ENCODE peak calls at places on chromosome 13, in six cellular contexts. A, B, E, O, M and J are unnamed samples.

GRCh38 chr13:102854675-102855074 is 8.8 kb downstream of the ERCC5 start:
- DNase-seq in M (no peak), E (no peak), B (no peak), A (no peak), O (no peak), J (no peak)

GRCh38 chr13:21079761-21080730 is 18.7 kb upstream of the LATS2 start:
- DNase-seq in M (no peak), O (no peak), A (no peak), E (peak), B (peak), J (peak)

GRCh38 chr13:110937511-110938303 is 22.8 kb upstream of the ANKRD10 start:
- DNase-seq in E (no peak), O (no peak), M (no peak), B (no peak), A (no peak), J (no peak)

GRCh38 chr13:44103721-44104490 is 224.2 kb downstream of the LACC1 start:
- DNase-seq in A (no peak), B (no peak), O (no peak), E (no peak), M (no peak), J (no peak)

GRCh38 chr13:109402976-109403375 is 383.4 kb downstream of the IRS2 start:
- DNase-seq in M (no peak), B (no peak), O (no peak), E (no peak), A (no peak), J (no peak)

GRCh38 chr13:37869756-37870488 is at the start of gene TRPC4:
- DNase-seq in B (peak), E (peak), O (peak), A (no peak), M (peak), J (peak)

GRCh38 chr13:48653074-48654054 is at the start of gene CYSLTR2:
- DNase-seq in B (peak), E (peak), A (peak), M (no peak), O (no peak), J (peak)

GRCh38 chr13:35712907-35713685 is 236.6 kb upstream of the MAB21L1 start:
- DNase-seq in A (no peak), M (peak), E (no peak), B (peak), O (no peak), J (peak)

GRCh38 chr13:49307365-49307764 is 59.6 kb downstream of the CDADC1 start:
- DNase-seq in B (no peak), E (no peak), O (no peak), A (no peak), M (no peak), J (peak)

GRCh38 chr13:46516624-46517318 is 36.2 kb upstream of the LRCH1 start:
- DNase-seq in B (no peak), M (no peak), E (no peak), A (no peak), O (no peak), J (peak)

GRCh38 chr13:97004096-97004876 is 10.0 kb upstream of the OXGR1 start:
- DNase-seq in M (no peak), B (peak), O (no peak), A (no peak), E (no peak), J (peak)

GRCh38 chr13:51900471-51900870 is 38.7 kb downstream of the CCDC70 start:
- DNase-seq in A (no peak), E (no peak), M (no peak), B (no peak), O (no peak), J (no peak)

GRCh38 chr13:78102121-78102677 is 183.6 kb upstream of the EDNRB start:
- DNase-seq in A (no peak), E (peak), O (no peak), B (peak), M (no peak), J (peak)

GRCh38 chr13:31956944-31957644 is 74.5 kb upstream of the FRY start:
- DNase-seq in A (no peak), B (no peak), O (no peak), E (no peak), M (no peak), J (no peak)

DNA sequence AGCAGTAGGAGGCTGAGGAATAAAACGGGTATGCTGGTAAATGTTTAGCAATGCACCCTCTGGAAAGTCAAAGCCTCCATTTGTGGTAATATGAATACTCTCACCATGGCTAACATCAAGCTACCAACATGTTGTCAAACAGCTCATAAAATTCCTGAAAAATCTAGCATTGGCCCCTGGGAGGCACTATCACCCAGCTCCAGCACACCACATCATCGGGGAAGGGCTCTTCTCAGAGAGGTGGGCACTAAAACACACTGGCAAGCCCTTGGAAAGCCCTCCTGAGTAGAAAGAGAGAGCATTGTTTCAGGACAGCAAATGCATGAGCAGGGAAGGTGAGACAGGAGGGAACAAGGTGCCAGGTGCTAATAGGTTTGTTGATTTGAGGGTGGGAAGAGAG is 53.9 kb upstream of the FLT1 start:
- DNase-seq in E (no peak), B (no peak), O (no peak), M (peak), A (no peak), J (no peak)
- TF ChIP-seq CTCF in E (no peak), B (no peak), O (no peak), M (peak), A (no peak), J (peak)

DNA sequence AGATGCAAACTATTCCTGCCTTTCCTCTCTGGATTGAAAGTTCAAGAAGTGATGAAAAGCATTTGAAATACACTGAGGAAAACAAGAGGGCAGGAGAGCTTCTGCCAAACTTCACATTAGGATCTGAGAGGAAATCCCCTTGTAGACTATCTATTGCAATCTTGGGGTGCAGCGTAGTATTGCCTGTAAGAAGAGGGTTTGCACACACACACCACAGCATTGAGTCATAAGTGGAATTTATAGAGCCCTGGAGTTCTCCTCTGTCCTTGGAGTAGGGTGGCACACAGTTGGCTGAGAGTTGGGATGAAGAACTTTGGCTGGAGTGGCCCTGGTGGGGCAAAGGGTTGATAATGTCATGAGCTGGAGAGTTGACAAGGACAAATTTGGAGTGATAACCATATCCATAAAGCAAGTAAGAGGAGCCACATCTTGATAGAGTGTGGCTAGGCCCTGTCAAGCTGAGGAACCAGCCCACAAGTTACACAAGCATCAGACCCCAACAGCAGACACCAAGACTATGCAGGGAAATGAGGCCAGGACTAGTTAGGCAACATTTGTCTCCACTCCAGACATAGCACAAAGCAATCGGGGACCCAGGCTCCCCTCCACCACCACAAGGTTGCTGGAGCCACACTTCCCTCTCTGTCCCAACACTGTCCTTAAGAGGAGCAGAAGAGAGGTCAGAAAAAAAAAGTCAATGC is 520.9 kb downstream of the KLF5 start:
- DNase-seq in E (no peak), O (no peak), A (no peak), B (no peak), M (no peak), J (no peak)
- H3K4me3 ChIP-seq in E (no peak), O (no peak), A (no peak), B (no peak), M (no peak), J (no peak)

DNA sequence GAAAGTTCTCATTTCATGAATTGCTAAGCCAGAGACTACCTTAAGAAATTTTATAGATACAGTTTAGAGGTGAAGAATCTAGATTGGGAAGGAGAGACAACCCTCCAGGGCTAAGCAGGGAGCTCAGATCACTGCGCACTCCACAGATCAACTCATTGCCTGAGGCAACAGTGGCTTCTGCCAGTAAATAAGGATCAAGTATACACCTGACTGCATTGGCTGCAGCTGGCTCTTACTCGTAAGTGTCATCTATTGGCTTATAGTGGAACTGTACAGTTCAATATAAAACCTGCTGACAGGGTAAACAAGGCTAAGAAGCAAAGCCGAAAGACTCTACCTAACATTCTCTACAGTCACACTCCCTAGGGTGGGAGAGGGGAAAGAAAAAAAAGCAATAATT is 18.0 kb upstream of the C1QTNF9B start:
- DNase-seq in A (no peak), M (no peak), B (no peak), O (no peak), E (no peak), J (no peak)
- TF ChIP-seq CTCF in A (no peak), M (no peak), B (no peak), O (no peak), E (no peak), J (no peak)

DNA sequence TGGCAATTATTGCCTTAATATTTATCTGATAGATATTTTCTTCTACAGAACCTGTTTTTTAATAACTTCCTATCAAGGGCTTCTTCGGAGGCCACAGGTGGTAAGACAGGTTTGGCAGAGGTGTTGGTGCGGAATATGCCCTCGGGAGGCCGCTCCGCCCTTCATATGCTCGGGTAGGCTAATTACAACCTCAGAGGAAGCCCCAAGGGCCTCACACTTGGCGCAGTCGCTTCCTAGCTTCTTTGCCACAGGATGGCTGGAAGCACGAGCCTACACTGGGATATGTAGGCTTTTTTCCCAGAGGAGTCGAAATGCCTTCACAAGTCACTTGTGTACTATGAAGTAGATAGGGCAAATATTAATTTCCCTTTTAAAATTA is 68.8 kb downstream of the LMO7 start:
- DNase-seq in B (no peak), E (no peak), M (no peak), O (no peak), A (no peak), J (no peak)
- H3K4me3 ChIP-seq in B (no peak), E (no peak), M (no peak), O (no peak), A (no peak), J (no peak)

DNA sequence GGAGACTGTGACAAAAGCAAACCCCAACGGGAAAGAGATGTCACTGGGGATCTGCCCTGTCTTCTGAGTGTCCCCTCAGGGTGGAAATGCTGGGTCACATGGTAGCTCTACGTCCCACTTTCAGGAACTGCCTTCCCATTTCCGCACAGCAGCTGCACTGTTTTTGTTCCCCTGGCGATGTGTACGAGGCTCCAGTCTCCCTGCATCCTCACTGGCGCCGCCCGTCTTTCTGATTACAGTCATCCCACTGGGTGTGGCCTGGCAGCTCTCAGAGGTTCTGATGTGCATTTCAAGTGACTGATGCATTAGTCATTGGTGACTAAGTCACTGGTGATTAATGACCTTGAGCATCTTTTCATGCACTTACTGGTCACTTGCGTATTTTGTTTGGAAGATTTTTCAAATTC is 21.2 kb downstream of the PCID2 start:
- DNase-seq in O (no peak), E (peak), B (peak), A (no peak), M (peak), J (peak)
- TF ChIP-seq CTCF in O (no peak), E (peak), B (no peak), A (no peak), M (no peak), J (no peak)

GRCh38 chr13:41193469-41193868 is 900 bp downstream of the KBTBD7 start:
- DNase-seq in O (no peak), A (no peak), B (no peak), M (no peak), E (no peak), J (no peak)

GRCh38 chr13:41186481-41186880 is 7.9 kb downstream of the KBTBD7 start:
- DNase-seq in E (no peak), A (no peak), O (no peak), B (no peak), M (no peak), J (no peak)

GRCh38 chr13:41193919-41194824 is at the start of gene KBTBD7:
- DNase-seq in O (peak), A (peak), B (peak), E (peak), M (peak), J (peak)

GRCh38 chr13:41188584-41188983 is 5.8 kb downstream of the KBTBD7 start:
- DNase-seq in O (no peak), B (peak), E (no peak), A (no peak), M (no peak), J (peak)
- H3K4me3 ChIP-seq in O (no peak), B (no peak), E (no peak), A (no peak), M (no peak), J (no peak)

GRCh38 chr13:29105779-29106178 is 285.6 kb downstream of the MTUS2 start:
- DNase-seq in O (no peak), M (peak), B (no peak), A (no peak), E (no peak), J (no peak)
- TF ChIP-seq CTCF in O (no peak), M (peak), B (no peak), A (no peak), E (peak), J (no peak)

GRCh38 chr13:98785968-98786367 is 33.5 kb upstream of the SLC15A1 start:
- DNase-seq in E (no peak), A (no peak), O (no peak), M (no peak), B (no peak), J (no peak)

GRCh38 chr13:98784666-98785065 is 32.2 kb upstream of the SLC15A1 start:
- DNase-seq in O (no peak), B (no peak), E (peak), M (no peak), A (no peak), J (no peak)

GRCh38 chr13:98787986-98788385 is 35.5 kb upstream of the SLC15A1 start:
- DNase-seq in A (no peak), E (no peak), O (no peak), M (peak), B (no peak), J (no peak)

GRCh38 chr13:98785405-98785804 is 32.9 kb upstream of the SLC15A1 start:
- DNase-seq in M (no peak), O (no peak), A (no peak), E (no peak), B (no peak), J (no peak)

GRCh38 chr13:98787173-98787572 is 34.7 kb upstream of the SLC15A1 start:
- DNase-seq in A (no peak), E (no peak), O (no peak), M (peak), B (no peak), J (no peak)
- H3K4me3 ChIP-seq in A (no peak), E (no peak), O (no peak), M (no peak), B (no peak), J (no peak)